ENCODE peak calls at places on chromosomes 4 and X, in seven cellular contexts. R is H9; Q is pancreas; W is naive thymus-derived CD4-positive, alpha-beta T cell; B is uterus; H is tibial artery; U is PC-3. D is an unnamed sample.

GRCh38 chr4:146288188-146288587 is 73.8 kb downstream of the REELD1 start:
- DNase-seq in Q (no peak), H (no peak), W (no peak), R (no peak), B (no peak), U (no peak), D (no peak)

GRCh38 chr4:82780398-82781231 is 18.0 kb downstream of the SCD5 start:
- DNase-seq in B (peak; percentile 46), H (peak; percentile 68), R (peak; percentile 29), U (no peak), Q (peak; percentile 93), W (no peak), D (peak; percentile 81)

GRCh38 chr4:188332265-188332664 is 193.0 kb downstream of the TRIML1 start:
- DNase-seq in W (no peak), H (no peak), Q (no peak), B (no peak), U (no peak), R (no peak), D (no peak)

GRCh38 chr4:149914521-149915115 is 99.0 kb upstream of the IQCM start:
- DNase-seq in U (peak; percentile 66), Q (no peak), W (no peak), H (no peak), R (peak; percentile 62), B (no peak), D (no peak)

GRCh38 chr4:99473131-99473530 is 37.7 kb upstream of the C4orf17 start:
- DNase-seq in B (no peak), U (no peak), H (no peak), W (no peak), Q (no peak), R (no peak), D (no peak)

GRCh38 chrX:73239242-73239641 is 24.6 kb upstream of the NAP1L2 start:
- DNase-seq in H (no peak), B (no peak), U (no peak), W (no peak), Q (no peak), R (peak; percentile 42), D (no peak)

GRCh38 chr4:168263039-168263438 is 55.5 kb downstream of the DDX60 start:
- DNase-seq in U (no peak), Q (no peak), W (no peak), H (no peak), R (no peak), B (no peak), D (no peak)

GRCh38 chrX:1323315-1323714 is 13.3 kb upstream of the IL3RA start:
- DNase-seq in W (peak; percentile 40), U (peak; percentile 64), B (no peak), Q (no peak), R (peak; percentile 90), H (no peak), D (peak; percentile 71)

GRCh38 chr4:40546506-40546905 is 83.2 kb downstream of the RBM47 start:
- DNase-seq in U (no peak), Q (no peak), W (no peak), B (no peak), R (no peak), H (no peak), D (no peak)

GRCh38 chrX:111100191-111100590 is 4.2 kb downstream of the PAK3 start:
- DNase-seq in H (no peak), U (peak; percentile 59), B (no peak), W (peak; percentile 37), Q (no peak), R (peak; percentile 65), D (no peak)

GRCh38 chr4:41360214-41360910 is 103.6 kb downstream of the UCHL1 start:
- DNase-seq in B (peak; percentile 41), H (peak; percentile 67), Q (peak; percentile 89), R (peak; percentile 55), W (no peak), U (peak; percentile 67), D (peak; percentile 83)

GRCh38 chr4:76606662-76607265 is 171.7 kb downstream of the SHROOM3 start:
- DNase-seq in H (no peak), R (no peak), U (no peak), B (no peak), W (no peak), Q (no peak), D (no peak)

GRCh38 chr4:16860506-16860905 is 37.9 kb downstream of the LDB2 start:
- DNase-seq in Q (no peak), H (no peak), R (no peak), W (no peak), B (no peak), U (no peak), D (no peak)

GRCh38 chr4:108361886-108362285 is 193.2 kb upstream of the LEF1 start:
- DNase-seq in U (no peak), H (no peak), B (no peak), W (no peak), R (no peak), Q (no peak), D (no peak)

GRCh38 chrX:19875051-19875432 is 12.4 kb downstream of the SH3KBP1 start:
- DNase-seq in H (no peak), B (no peak), Q (no peak), U (peak; percentile 77), W (no peak), R (no peak), D (peak; percentile 43)

GRCh38 chr4:85741921-85742591 is 267.1 kb downstream of the ARHGAP24 start:
- DNase-seq in W (no peak), Q (peak; percentile 95), R (no peak), B (no peak), H (peak; percentile 42), U (no peak), D (no peak)

GRCh38 chr4:116055857-116056827 is 942.7 kb upstream of the NDST4 start:
- DNase-seq in H (no peak), R (no peak), W (no peak), B (no peak), Q (no peak), U (peak; percentile 49), D (no peak)

GRCh38 chr4:3226467-3226866 is 22.5 kb upstream of the MSANTD1 start:
- DNase-seq in R (no peak), B (no peak), U (no peak), H (no peak), W (no peak), Q (peak; percentile 63), D (peak; percentile 60)

GRCh38 chr4:167424338-167425256 is 190.3 kb upstream of the SPOCK3 start:
- DNase-seq in W (no peak), B (no peak), H (no peak), U (no peak), Q (no peak), R (no peak), D (peak; percentile 34)

GRCh38 chr4:26113339-26113940 is 199.4 kb downstream of the SMIM20 start:
- DNase-seq in B (no peak), H (no peak), U (no peak), W (no peak), R (no peak), Q (no peak), D (no peak)
- H3K9me3 ChIP-seq in B (no peaks in the 10 kb centered on the region), H (no peaks in the 10 kb centered on the region), U (peaks cover 3% of the 10 kb centered on the region), W (peaks cover 7% of the 10 kb centered on the region), R (peaks cover 17% of the 10 kb centered on the region), Q (no peaks in the 10 kb centered on the region), D (peaks cover 16% of the 10 kb centered on the region)

DNA sequence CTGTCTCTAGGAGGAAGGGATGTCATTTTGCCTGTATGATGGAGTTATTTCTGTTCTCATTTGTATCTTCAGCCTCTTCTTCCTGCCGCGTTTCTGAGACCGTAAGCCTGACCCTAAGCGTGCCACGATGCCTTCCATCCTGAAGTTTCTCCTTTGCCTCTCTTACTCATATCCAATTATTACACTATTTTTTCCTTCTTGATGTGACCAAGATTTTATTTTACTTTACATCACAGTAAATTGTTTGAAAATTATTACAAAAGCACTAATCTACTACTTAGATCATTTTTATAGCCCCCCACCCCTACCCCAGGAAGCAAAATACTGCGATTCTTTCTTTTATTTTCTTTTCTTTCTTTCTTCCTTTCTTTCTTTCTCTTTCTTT is 95.0 kb downstream of the RAPGEF2 start:
- DNase-seq in R (no peak), W (no peak), H (no peak), Q (no peak), U (no peak), B (no peak), D (no peak)
- H3K4me1 ChIP-seq in R (no peaks in the 10 kb centered on the region), W (no peaks in the 10 kb centered on the region), H (no peaks in the 10 kb centered on the region), Q (no peaks in the 10 kb centered on the region), U (no peaks in the 10 kb centered on the region), B (no peaks in the 10 kb centered on the region), D (peaks cover 4% of the 10 kb centered on the region)

DNA sequence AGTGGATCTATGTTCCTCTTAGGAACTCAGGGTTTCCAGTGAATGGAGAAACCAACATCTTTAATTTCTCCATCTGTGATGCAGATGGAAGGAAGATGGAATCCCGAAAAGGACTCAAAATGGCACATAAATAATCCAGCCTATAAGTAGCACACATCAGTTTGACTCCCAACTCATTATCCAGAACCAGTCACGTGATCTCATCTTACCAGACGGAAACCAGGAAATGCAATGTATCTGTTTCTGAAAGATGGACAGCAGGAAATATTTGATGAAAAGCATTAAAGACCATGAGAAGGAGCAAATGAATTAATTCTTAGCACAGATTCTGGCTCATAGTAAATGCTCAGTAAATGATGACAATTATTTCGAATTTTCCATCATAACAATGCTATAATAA is 443.1 kb upstream of the FMR1 start:
- DNase-seq in R (no peak), W (no peak), H (no peak), Q (no peak), U (no peak), B (no peak), D (no peak)
- H3K9me3 ChIP-seq in R (peaks cover 18% of the 10 kb centered on the region), W (no peaks in the 10 kb centered on the region), H (no peaks in the 10 kb centered on the region), Q (no peaks in the 10 kb centered on the region), U (no peaks in the 10 kb centered on the region), B (no peaks in the 10 kb centered on the region), D (no peaks in the 10 kb centered on the region)

GRCh38 chrX:130081421-130082045 is 28.8 kb downstream of the ELF4 start:
- DNase-seq in R (no peak), Q (no peak), W (no peak), B (no peak), U (no peak), H (no peak), D (no peak)

GRCh38 chrX:130083656-130084382 is 26.5 kb downstream of the ELF4 start:
- DNase-seq in R (no peak), U (no peak), W (no peak), B (no peak), H (no peak), Q (no peak), D (peak; percentile 65)

GRCh38 chrX:130080791-130081367 is 29.4 kb downstream of the ELF4 start:
- DNase-seq in W (no peak), U (no peak), R (no peak), H (no peak), Q (no peak), B (no peak), D (no peak)

GRCh38 chrX:130083107-130083490 is 27.2 kb downstream of the ELF4 start:
- DNase-seq in W (no peak), R (no peak), Q (no peak), U (no peak), B (no peak), H (no peak), D (no peak)

DNA sequence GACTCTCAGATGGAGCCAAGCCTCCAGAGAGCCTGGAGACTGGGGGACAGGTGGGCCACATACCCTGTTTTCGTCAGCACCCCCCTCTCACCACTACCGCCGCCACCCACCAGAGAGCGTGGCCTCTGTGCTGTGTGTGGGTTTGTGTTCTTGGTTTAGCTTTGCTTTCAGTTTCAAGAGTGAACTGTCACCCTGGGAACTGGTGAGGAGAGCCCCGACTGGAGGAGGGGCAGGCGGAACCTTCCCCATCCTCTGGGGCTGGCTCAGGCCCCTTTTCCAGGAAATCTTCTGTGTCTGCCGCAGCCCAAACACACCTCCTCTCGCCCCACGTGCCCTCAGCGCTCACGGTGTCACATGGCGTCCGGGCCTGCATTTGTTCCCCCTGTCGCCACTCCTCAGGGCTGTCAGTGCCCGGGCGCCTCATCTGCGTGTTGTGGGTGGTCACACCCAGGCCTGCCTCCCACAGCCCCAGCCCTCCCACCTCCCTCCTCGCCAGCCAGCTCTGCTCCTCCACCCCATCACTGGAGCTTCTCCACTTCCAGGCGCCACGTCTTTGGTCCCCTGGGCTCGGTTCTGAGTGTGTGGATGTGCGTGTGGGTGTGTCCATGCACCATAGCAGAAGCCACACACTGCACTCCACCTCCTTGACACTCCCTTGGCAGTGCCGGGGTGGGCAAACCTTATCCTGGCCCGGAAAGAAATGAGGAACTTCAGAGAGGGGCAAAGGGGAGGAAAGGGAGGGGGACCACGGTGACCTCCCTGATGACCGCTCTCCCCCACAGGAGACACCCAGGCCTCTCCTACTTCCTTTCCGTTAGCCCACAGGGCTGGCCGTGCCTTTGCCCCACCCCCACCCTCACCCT is 27.8 kb downstream of the ELF4 start:
- DNase-seq in R (no peak), B (peak; percentile 41), U (no peak), Q (no peak), W (peak; percentile 55), H (peak; percentile 49), D (peak; percentile 73)
- H3K4me1 ChIP-seq in R (peaks cover 3% of the 10 kb centered on the region), B (no peaks in the 10 kb centered on the region), U (no peaks in the 10 kb centered on the region), Q (no peaks in the 10 kb centered on the region), W (peaks cover 26% of the 10 kb centered on the region), H (no peaks in the 10 kb centered on the region), D (peaks cover 49% of the 10 kb centered on the region)

D was measured in lower lobe of right lung.